ENCODE peak calls at places on chromosomes 6 and 20, in eight cellular contexts. X is GM13976; S is thoracic aorta; L is CD8-positive, alpha-beta T cell; H is left lung; Y is Calu3; T is H9; Q is mesothelial cell of epicardium. A is an unnamed sample.

GRCh38 chr6:158060447-158061360 is 79.0 kb downstream of the SYNJ2 start:
- DNase-seq in X (no peak), S (peak; percentile 90), L (no peak), H (no peak), Y (peak; percentile 86), T (no peak), Q (peak; percentile 67), A (peak; percentile 66)

GRCh38 chr20:39986231-39986904 is 702.7 kb downstream of the MAFB start:
- DNase-seq in X (no peak), S (no peak), L (no peak), H (peak; percentile 25), Y (no peak), T (no peak), Q (no peak), A (peak; percentile 64)

GRCh38 chr20:22687676-22688360 is 103.4 kb upstream of the FOXA2 start:
- DNase-seq in X (no peak), S (no peak), L (no peak), H (no peak), Y (no peak), T (no peak), Q (no peak), A (no peak)

GRCh38 chr6:154298297-154298696 is 58.3 kb downstream of the IPCEF1 start:
- DNase-seq in X (no peak), S (no peak), L (no peak), H (no peak), Y (no peak), T (no peak), Q (no peak), A (no peak)

GRCh38 chr20:20353574-20353973 is 14.3 kb upstream of the INSM1 start:
- DNase-seq in X (no peak), S (no peak), L (no peak), H (no peak), Y (no peak), T (no peak), Q (no peak), A (no peak)

GRCh38 chr6:137233561-137234504 is 14.6 kb upstream of the IFNGR1 start:
- DNase-seq in X (no peak), S (no peak), L (no peak), H (no peak), Y (peak; percentile 27), T (no peak), Q (no peak), A (no peak)

GRCh38 chr6:42163941-42164340 is 9.2 kb upstream of the GUCA1A start:
- DNase-seq in X (no peak), S (no peak), L (no peak), H (no peak), Y (no peak), T (no peak), Q (no peak), A (no peak)

GRCh38 chr6:104640141-104640700 is 219.5 kb downstream of the HACE1 start:
- DNase-seq in X (no peak), S (no peak), L (no peak), H (no peak), Y (no peak), T (no peak), Q (no peak), A (no peak)

GRCh38 chr6:108655840-108656650 is 95.3 kb downstream of the FOXO3 start:
- DNase-seq in X (no peak), S (no peak), L (no peak), H (no peak), Y (no peak), T (no peak), Q (no peak), A (peak; percentile 58)

GRCh38 chr6:121430514-121431460 is 4.7 kb upstream of the GJA1 start:
- DNase-seq in X (no peak), S (no peak), L (no peak), H (no peak), Y (peak; percentile 23), T (no peak), Q (no peak), A (no peak)

GRCh38 chr6:156068870-156069269 is 613.2 kb upstream of the NOX3 start:
- DNase-seq in X (no peak), S (no peak), L (no peak), H (no peak), Y (no peak), T (no peak), Q (no peak), A (no peak)

GRCh38 chr6:16148498-16148897 is 19.6 kb downstream of the MYLIP start:
- DNase-seq in X (no peak), S (no peak), L (no peak), H (peak; percentile 66), Y (peak; percentile 57), T (peak; percentile 50), Q (no peak), A (no peak)

GRCh38 chr6:16523550-16524379 is 237.5 kb downstream of the ATXN1 start:
- DNase-seq in X (no peak), S (no peak), L (no peak), H (peak; percentile 28), Y (no peak), T (no peak), Q (no peak), A (no peak)

GRCh38 chr6:143708889-143709288 is 31.1 kb downstream of the PHACTR2 start:
- DNase-seq in X (no peak), S (no peak), L (no peak), H (no peak), Y (no peak), T (no peak), Q (no peak), A (no peak)

DNA sequence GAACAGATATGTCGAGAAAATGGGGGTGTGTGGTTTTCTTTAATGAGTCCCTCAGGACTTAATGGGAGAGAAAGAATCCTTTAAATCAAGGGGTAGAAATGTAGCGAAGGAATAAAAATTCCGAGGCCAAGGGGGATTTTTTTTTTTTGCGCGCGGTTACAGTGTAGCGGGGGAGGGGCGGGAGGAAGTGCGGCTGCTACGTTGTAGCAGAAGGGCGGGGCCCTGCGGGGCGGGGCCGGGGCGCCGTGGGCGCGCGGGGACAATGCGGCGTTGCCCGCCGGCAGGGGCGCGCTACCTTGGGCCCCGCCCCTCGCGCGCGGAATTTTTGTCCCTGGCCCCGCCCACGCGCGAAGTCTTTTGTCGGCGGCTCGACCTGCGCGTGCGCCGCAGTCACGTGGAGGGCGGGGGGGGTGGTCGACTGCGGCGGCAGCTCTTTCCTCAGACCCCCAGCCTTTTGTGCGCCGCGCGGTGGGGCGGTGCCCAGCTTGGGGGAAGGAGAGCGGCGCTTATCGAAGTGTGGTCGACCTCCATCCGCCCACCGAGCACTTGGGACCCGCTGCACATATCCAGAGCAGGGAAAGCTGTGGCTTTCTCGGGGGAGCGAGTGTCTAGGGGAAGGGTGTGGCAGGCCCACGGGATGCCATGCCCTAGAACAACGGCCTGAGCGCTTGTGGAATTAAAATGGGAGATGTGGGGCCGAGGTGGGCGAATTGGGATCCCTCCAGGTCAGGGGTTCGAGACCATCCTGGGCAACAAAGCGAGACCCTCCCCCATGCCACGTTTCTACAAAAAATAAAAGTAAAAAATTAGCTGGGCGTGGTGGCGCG is 1.3 kb downstream of the TUBB start:
- DNase-seq in X (peak; percentile 92), S (peak; percentile 58), L (peak; percentile 98), H (peak; percentile 97), Y (peak; percentile 97), T (peak; percentile 85), Q (peak; percentile 96), A (peak; percentile 94)
- TF ChIP-seq CTCF in X (peak; percentile 25), S (peak; percentile 45), L (peak; percentile 36), H (peak; percentile 72), Y (peak; percentile 51), T (peak; percentile 52), Q (peak; percentile 27), A (peak; percentile 58)

DNA sequence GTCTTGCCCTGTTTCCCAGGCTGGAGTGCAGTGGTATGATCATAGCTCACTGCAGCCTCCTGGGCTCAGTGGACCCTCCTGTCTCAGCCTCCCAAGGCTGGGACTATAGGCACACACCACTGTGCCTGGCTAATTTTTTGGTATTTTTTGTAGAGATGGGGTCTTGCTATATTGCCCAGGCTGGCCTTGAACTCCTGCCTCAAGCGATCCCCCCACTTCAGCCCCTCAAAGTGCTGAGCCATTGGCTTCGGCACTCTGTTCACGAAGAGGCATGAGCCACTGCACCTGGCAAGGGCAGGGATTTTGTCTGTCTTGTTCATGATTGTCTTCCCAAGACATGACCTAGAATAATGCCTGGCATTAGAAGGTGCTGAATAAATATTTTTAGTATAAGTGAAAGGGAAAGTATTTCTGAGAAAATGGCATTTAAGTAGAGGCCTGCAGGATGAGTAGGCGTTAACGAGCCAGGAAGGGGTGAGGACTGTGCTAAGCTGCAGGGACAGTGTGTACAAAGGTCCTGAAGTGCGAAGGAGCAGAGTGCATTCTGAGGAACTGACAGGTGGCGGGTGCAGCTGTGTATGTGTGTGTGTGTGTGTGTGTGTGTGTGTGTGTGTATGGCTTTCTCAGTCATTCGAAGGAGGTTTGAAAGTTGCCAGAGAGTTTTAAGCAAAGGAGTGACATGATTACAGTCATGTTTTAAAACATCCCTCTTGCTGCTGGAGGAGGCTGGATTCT is 43.0 kb downstream of the VEGFA start:
- DNase-seq in X (no peak), S (no peak), L (no peak), H (no peak), Y (peak; percentile 51), T (no peak), Q (no peak), A (no peak)
- TF ChIP-seq CTCF in X (no peak), S (no peak), L (no peak), H (no peak), Y (no peak), T (no peak), Q (peak; percentile 17), A (no peak)

DNA sequence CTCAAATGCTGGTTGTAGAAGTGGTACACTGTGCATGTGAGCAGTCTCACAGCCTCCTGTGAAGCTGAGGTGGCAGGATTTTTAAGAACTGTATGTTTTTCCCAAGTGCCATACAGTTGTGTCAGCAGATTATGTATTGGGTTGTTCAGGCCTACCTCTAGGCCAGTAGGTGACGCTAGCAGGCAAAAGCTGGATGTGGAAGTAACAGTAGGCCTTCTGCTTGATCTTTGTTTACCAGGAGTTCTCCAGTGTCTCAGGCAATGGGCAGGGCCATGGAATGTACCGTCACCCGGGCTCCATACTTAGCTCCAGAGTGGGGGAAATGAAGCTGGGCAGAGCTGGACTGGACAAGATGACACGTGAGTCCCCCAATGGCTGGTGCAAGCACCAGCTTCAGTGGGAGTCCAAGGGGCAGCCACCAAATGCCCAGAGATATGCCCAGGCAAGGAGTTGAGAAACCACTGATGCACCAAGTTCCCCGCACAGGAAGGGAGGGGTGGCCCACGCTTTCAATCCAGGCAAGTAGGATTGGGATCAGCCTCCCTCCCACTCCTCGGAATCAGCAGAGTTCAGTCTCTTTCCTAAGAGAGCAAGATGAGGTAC is 289.7 kb downstream of the HTR1B start:
- DNase-seq in X (no peak), S (no peak), L (no peak), H (peak; percentile 23), Y (no peak), T (peak; percentile 72), Q (no peak), A (peak; percentile 25)
- TF ChIP-seq CTCF in X (no peak), S (no peak), L (no peak), H (no peak), Y (no peak), T (peak; percentile 77), Q (no peak), A (no peak)

DNA sequence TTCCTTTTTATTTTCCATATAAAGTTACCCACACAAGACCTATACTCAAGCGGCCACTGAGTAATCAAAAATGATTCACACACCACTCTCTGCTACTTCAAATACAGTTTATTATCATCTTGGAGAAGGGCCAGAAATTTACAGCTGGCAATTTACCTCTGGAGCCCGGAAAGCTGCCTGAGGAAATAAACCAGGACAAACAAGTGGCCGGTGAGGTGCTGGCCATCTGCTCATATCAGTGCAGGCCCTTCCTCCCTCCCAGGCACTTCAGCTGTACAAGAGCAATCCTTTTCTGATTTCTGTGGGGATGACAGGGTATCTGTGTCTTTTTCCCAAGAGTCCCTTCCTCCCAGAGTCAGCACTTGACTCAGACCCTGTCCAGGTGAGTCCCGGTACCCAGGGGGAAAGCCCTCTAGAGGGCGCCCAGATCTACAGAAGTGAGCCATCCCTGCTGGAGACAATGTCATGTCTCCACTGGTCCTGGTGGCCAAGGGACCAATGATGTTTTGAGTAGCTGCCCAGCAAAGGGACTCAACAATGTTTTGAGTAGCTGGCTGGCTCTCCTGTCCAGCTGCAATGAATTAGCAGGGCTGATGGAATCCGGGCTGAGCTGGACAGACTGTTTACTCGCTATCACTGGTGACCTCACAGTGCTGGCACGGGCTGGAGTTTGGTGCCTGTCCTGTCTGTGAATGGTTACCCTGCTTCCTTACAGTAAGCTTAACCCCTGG is 23.6 kb downstream of the LRP11 start:
- DNase-seq in X (peak; percentile 69), S (no peak), L (peak; percentile 31), H (no peak), Y (peak; percentile 79), T (peak; percentile 82), Q (no peak), A (peak; percentile 70)
- TF ChIP-seq CTCF in X (peak; percentile 53), S (no peak), L (peak; percentile 26), H (peak; percentile 47), Y (peak; percentile 26), T (peak; percentile 88), Q (no peak), A (no peak)